ENCODE peak calls at places on chromosomes 1 and 21, in ten cellular contexts. N is non-pigmented ciliary epithelial cell, T is NCI-H1092, C is erythroblast, L is NCI-H1105 treated with DMSO at 0.1 percent for 48 hours, I is uterus, Q is AG08396, W is neural progenitor cell, X is GM12892, F is NCI-H345. Y is an unnamed sample.

GRCh38 chr1:27536767-27537166 is 46.8 kb upstream of the WASF2 start:
- DNase-seq in N (no peak), T (peak; percentile 84), C (no peak), L (peak; percentile 14), I (peak; percentile 83), Q (peak; percentile 82), W (peak; percentile 79), X (no peak), F (no peak), Y (peak; percentile 84)

GRCh38 chr1:16927256-16927655 is 5.5 kb downstream of the CROCC start:
- DNase-seq in N (no peak), T (no peak), C (no peak), L (no peak), I (no peak), Q (no peak), W (no peak), X (no peak), F (no peak), Y (no peak)

GRCh38 chr1:156126043-156126700 is 11.7 kb downstream of the LMNA start:
- DNase-seq in N (peak; percentile 73), T (no peak), C (peak; percentile 95), L (no peak), I (peak; percentile 96), Q (peak; percentile 80), W (no peak), X (no peak), F (peak; percentile 44), Y (peak; percentile 65)

GRCh38 chr1:153649867-153650235 is 8.7 kb upstream of the SNAPIN start:
- DNase-seq in N (no peak), T (peak; percentile 95), C (no peak), L (peak; percentile 22), I (no peak), Q (no peak), W (no peak), X (no peak), F (peak; percentile 29), Y (peak; percentile 78)

GRCh38 chr1:236522937-236523703 is 662 bp upstream of the LGALS8 start:
- DNase-seq in N (no peak), T (no peak), C (peak; percentile 62), L (peak; percentile 17), I (peak; percentile 33), Q (peak; percentile 13), W (no peak), X (no peak), F (no peak), Y (peak; percentile 77)

GRCh38 chr1:205258313-205259176 is 30.8 kb downstream of the TMCC2 start:
- DNase-seq in N (no peak), T (no peak), C (peak; percentile 43), L (no peak), I (no peak), Q (peak; percentile 45), W (no peak), X (no peak), F (no peak), Y (peak; percentile 81)

GRCh38 chr21:27827972-27828371 is 861.1 kb upstream of the ADAMTS5 start:
- DNase-seq in N (no peak), T (no peak), C (no peak), L (no peak), I (no peak), Q (no peak), W (no peak), X (no peak), F (no peak), Y (no peak)

GRCh38 chr1:177209357-177209756 is 38.6 kb downstream of the BRINP2 start:
- DNase-seq in N (peak; percentile 98), T (peak; percentile 86), C (peak; percentile 2), L (peak; percentile 91), I (peak; percentile 30), Q (peak; percentile 90), W (peak; percentile 28), X (no peak), F (peak; percentile 93), Y (peak; percentile 42)

GRCh38 chr1:186409091-186409490 is 33.5 kb downstream of the ODR4 start:
- DNase-seq in N (no peak), T (no peak), C (no peak), L (no peak), I (no peak), Q (no peak), W (no peak), X (no peak), F (no peak), Y (no peak)

GRCh38 chr1:111736548-111737215 is 2.5 kb downstream of the INKA2 start:
- DNase-seq in N (no peak), T (peak; percentile 90), C (no peak), L (peak; percentile 82), I (no peak), Q (no peak), W (peak; percentile 31), X (no peak), F (peak; percentile 78), Y (peak; percentile 81)

GRCh38 chr1:108016451-108016920 is 51.5 kb upstream of the VAV3 start:
- DNase-seq in N (peak; percentile 91), T (no peak), C (peak; percentile 62), L (no peak), I (no peak), Q (no peak), W (no peak), X (no peak), F (no peak), Y (peak; percentile 57)

GRCh38 chr1:177945943-177946650 is 23.8 kb downstream of the SEC16B start:
- DNase-seq in N (no peak), T (peak; percentile 65), C (peak; percentile 60), L (peak; percentile 58), I (peak; percentile 75), Q (peak; percentile 67), W (peak; percentile 82), X (peak; percentile 29), F (peak; percentile 55), Y (peak; percentile 62)

GRCh38 chr1:205171369-205171768 is 40.1 kb downstream of the DSTYK start:
- DNase-seq in N (no peak), T (no peak), C (peak; percentile 45), L (no peak), I (no peak), Q (no peak), W (no peak), X (no peak), F (no peak), Y (no peak)

GRCh38 chr1:245195398-245195797 is 40.6 kb downstream of the KIF26B start:
- DNase-seq in N (no peak), T (no peak), C (no peak), L (no peak), I (no peak), Q (no peak), W (peak; percentile 59), X (no peak), F (no peak), Y (no peak)

GRCh38 chr1:169472759-169473158 is 13.0 kb downstream of the SLC19A2 start:
- DNase-seq in N (no peak), T (no peak), C (no peak), L (no peak), I (no peak), Q (no peak), W (no peak), X (no peak), F (no peak), Y (no peak)

GRCh38 chr1:113031060-113031933 is 41.7 kb upstream of the LRIG2 start:
- DNase-seq in N (no peak), T (no peak), C (no peak), L (no peak), I (no peak), Q (no peak), W (no peak), X (peak; percentile 13), F (no peak), Y (no peak)

GRCh38 chr1:13730751-13731482 is 30.9 kb downstream of the PRDM2 start:
- DNase-seq in N (no peak), T (no peak), C (no peak), L (no peak), I (no peak), Q (no peak), W (no peak), X (peak; percentile 63), F (no peak), Y (peak; percentile 31)

GRCh38 chr21:46553993-46554392 is 50.9 kb downstream of the S100B start:
- DNase-seq in N (no peak), T (no peak), C (no peak), L (no peak), I (no peak), Q (no peak), W (no peak), X (no peak), F (no peak), Y (no peak)

GRCh38 chr1:8161546-8162110 is 135.5 kb upstream of the ERRFI1 start:
- DNase-seq in N (no peak), T (no peak), C (no peak), L (no peak), I (no peak), Q (no peak), W (no peak), X (no peak), F (peak; percentile 7), Y (no peak)

GRCh38 chr1:39842726-39843305 is 40.5 kb downstream of the TRIT1 start:
- DNase-seq in N (no peak), T (no peak), C (no peak), L (no peak), I (no peak), Q (no peak), W (no peak), X (no peak), F (peak; percentile 45), Y (peak; percentile 2)

GRCh38 chr1:42165511-42166210 is 1.1 kb upstream of the GUCA2A start:
- DNase-seq in N (no peak), T (peak; percentile 89), C (no peak), L (peak; percentile 94), I (no peak), Q (no peak), W (no peak), X (no peak), F (peak; percentile 97), Y (peak; percentile 96)

GRCh38 chr21:36330904-36331303 is 10.9 kb downstream of the MORC3 start:
- DNase-seq in N (no peak), T (peak; percentile 7), C (peak; percentile 81), L (no peak), I (no peak), Q (peak; percentile 39), W (peak; percentile 57), X (peak; percentile 36), F (peak; percentile 17), Y (peak; percentile 64)

GRCh38 chr1:23916209-23917131 is 3.3 kb upstream of the CNR2 start:
- DNase-seq in N (peak; percentile 23), T (peak; percentile 68), C (peak; percentile 75), L (peak; percentile 41), I (peak; percentile 55), Q (peak; percentile 72), W (peak; percentile 87), X (peak; percentile 66), F (peak; percentile 21), Y (peak; percentile 68)